ENCODE peak calls at places on chromosomes 2 and 18, in eight cellular contexts. Z is A549, Y is cardiac fibroblast, H is dorsolateral prefrontal cortex, N is colonic mucosa, Q is neural crest cell, K is stomach, M is heart left ventricle. A is an unnamed sample.

GRCh38 chr2:85506768-85507181 is 32.2 kb upstream of the MAT2A start:
- DNase-seq in N (no peak), Q (no peak), Z (no peak), M (no peak), H (no peak), K (no peak), Y (no peak), A (no peak)

GRCh38 chr2:113979172-113980128 is 89.6 kb downstream of the ACTR3 start:
- DNase-seq in K (no peak), H (no peak), Z (no peak), Y (no peak), N (no peak), Q (no peak), M (no peak), A (no peak)

GRCh38 chr2:43139501-43139900 is 86.9 kb downstream of the ZFP36L2 start:
- DNase-seq in N (no peak), K (no peak), M (no peak), H (no peak), Z (no peak), Q (no peak), Y (no peak), A (no peak)

GRCh38 chr2:3457524-3458395 is 61.6 kb downstream of the ADI1 start:
- DNase-seq in Z (no peak), N (no peak), H (no peak), Q (no peak), K (peak), Y (no peak), M (no peak), A (no peak)

GRCh38 chr18:70072678-70073077 is 125.0 kb upstream of the CD226 start:
- DNase-seq in Y (peak), H (no peak), M (no peak), K (no peak), Q (no peak), N (no peak), Z (no peak), A (no peak)

GRCh38 chr2:217014298-217015116 is 154.6 kb upstream of the TNP1 start:
- DNase-seq in K (no peak), H (no peak), M (no peak), Y (no peak), Z (no peak), N (no peak), Q (no peak), A (no peak)

GRCh38 chr2:217090024-217090473 is 230.2 kb upstream of the TNP1 start:
- DNase-seq in N (no peak), Q (no peak), M (no peak), H (no peak), K (no peak), Z (no peak), Y (peak), A (no peak)

GRCh38 chr18:56861244-56861643 is 210.1 kb downstream of the WDR7 start:
- DNase-seq in H (no peak), Q (no peak), K (no peak), Z (no peak), Y (no peak), M (no peak), N (no peak), A (no peak)

GRCh38 chr2:235968616-235969324 is 199.4 kb downstream of the GBX2 start:
- DNase-seq in Q (no peak), M (peak), K (no peak), Y (no peak), H (no peak), N (no peak), Z (no peak), A (peak)

DNA sequence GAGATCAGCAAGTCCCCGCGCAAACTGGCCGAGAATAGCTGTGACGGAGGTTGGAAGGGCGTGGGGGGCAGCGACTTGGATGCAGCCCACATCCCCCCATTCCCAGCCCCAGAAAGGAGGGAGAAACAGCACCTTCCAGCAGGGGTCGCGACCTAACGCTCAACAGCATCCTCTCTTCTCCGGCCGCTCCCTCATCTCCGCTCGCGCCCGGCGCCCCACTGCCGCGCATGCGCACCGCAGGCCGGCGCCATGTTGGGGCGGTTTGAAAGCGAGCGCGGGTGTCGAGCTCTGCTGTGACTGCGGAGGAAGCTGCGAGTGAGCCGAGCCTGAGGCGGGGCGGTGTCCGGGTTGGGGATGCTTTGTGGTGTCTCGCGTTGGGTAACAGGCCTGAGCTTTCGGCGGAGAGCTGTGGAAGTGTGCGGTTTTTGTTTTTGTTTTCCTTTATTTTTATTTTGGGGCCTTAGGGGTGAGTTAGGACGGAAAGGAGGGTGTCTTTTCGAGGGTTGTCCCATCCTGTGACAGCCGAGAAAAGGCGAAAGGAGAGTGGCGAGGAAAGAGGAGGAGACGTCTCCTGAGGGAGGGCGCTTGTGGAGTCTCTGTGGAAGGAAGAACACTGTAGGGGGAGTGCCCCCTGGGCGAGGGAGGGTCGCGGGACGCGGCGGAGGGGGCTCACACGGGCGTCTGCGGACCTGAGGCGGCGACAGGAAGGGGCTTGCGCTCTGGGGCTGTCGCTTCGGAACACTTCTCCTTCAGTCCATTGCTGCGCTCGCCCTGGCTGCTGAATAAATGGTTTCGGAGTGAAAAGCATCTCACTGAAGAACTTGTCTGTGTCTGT is at the start of the genes C18orf54 and STARD6:
- DNase-seq in N (peak), H (peak), M (peak), K (peak), Z (peak), Y (peak), Q (peak), A (peak)
- TF ChIP-seq CTCF in N (peak), H (peak), M (peak), K (no peak), Z (peak), Y (no peak), Q (peak), A (peak)

GRCh38 chr2:28687640-28688039 is 64.0 kb upstream of the PPP1CB start:
- DNase-seq in Y (no peak), K (no peak), H (no peak), M (no peak), Q (no peak), N (no peak), Z (no peak), A (no peak)

GRCh38 chr2:28687181-28687580 is 64.4 kb upstream of the PPP1CB start:
- DNase-seq in H (no peak), Q (no peak), M (no peak), N (no peak), Y (no peak), K (no peak), Z (no peak), A (no peak)

GRCh38 chr2:28689764-28690163 is 61.9 kb upstream of the PPP1CB start:
- DNase-seq in K (no peak), Y (no peak), H (no peak), N (no peak), Z (no peak), Q (no peak), M (no peak), A (no peak)

GRCh38 chr2:28691774-28692281 is 59.8 kb upstream of the PPP1CB start:
- DNase-seq in Y (peak), H (no peak), Q (peak), N (no peak), Z (no peak), M (peak), K (peak), A (peak)

GRCh38 chr2:28688784-28689183 is 62.8 kb upstream of the PPP1CB start:
- DNase-seq in Z (no peak), M (no peak), H (no peak), Y (no peak), Q (no peak), N (no peak), K (no peak), A (no peak)
- TF ChIP-seq CTCF in Z (no peak), M (no peak), H (no peak), Y (no peak), Q (no peak), N (no peak), K (no peak), A (no peak)

GRCh38 chr18:79747156-79747845 is 50.4 kb upstream of the KCNG2 start:
- DNase-seq in H (no peak), M (no peak), N (no peak), K (no peak), Q (no peak), Z (no peak), Y (no peak), A (no peak)
- TF ChIP-seq CTCF in H (no peak), M (no peak), N (no peak), K (no peak), Q (no peak), Z (no peak), Y (no peak), A (no peak)

GRCh38 chr2:151438506-151438905 is 28.8 kb downstream of the RIF1 start:
- DNase-seq in M (no peak), Y (no peak), Z (no peak), H (no peak), N (no peak), Q (no peak), K (no peak), A (no peak)

GRCh38 chr2:151439127-151439526 is 29.4 kb downstream of the RIF1 start:
- DNase-seq in H (no peak), Z (no peak), Q (no peak), M (no peak), K (no peak), N (peak), Y (no peak), A (no peak)

GRCh38 chr2:151437630-151438029 is 27.9 kb downstream of the RIF1 start:
- DNase-seq in Z (no peak), N (no peak), H (no peak), K (no peak), Y (peak), Q (no peak), M (no peak), A (no peak)
- TF ChIP-seq CTCF in Z (peak), N (peak), H (peak), K (peak), Y (peak), Q (peak), M (peak), A (peak)

GRCh38 chr2:75482398-75482797 is 78.3 kb downstream of the EVA1A start:
- DNase-seq in M (no peak), Z (no peak), K (no peak), H (no peak), N (no peak), Y (no peak), Q (no peak), A (no peak)
- TF ChIP-seq CTCF in M (no peak), Z (no peak), K (no peak), H (no peak), N (no peak), Y (no peak), Q (no peak), A (no peak)

GRCh38 chr2:177265386-177265690 is 811 bp upstream of the NFE2L2 start:
- DNase-seq in Z (no peak), K (no peak), M (peak), Q (no peak), Y (peak), N (peak), H (peak), A (no peak)
- TF ChIP-seq CTCF in Z (peak), K (peak), M (peak), Q (peak), Y (peak), N (no peak), H (peak), A (no peak)

A was measured in nephron progenitor cell.